ENCODE peak calls at places on chromosomes 4 and X, in four cellular contexts. Q is HCT116, H is IMR-90, K is breast epithelium. P is an unnamed sample.

GRCh38 chrX:2576793-2577192 is 76.0 kb upstream of the DHRSX start:
- DNase-seq in H (no peak), Q (peak), K (no peak), P (no peak)

GRCh38 chrX:73577368-73577767 is 14.4 kb downstream of the CHIC1 start:
- DNase-seq in H (peak), K (no peak), Q (no peak), P (peak)

GRCh38 chr4:101306225-101306624 is 41.1 kb downstream of the PPP3CA start:
- DNase-seq in H (no peak), K (peak), Q (no peak), P (no peak)

GRCh38 chr4:80876810-80877209 is 153.7 kb upstream of the BMP3 start:
- DNase-seq in K (no peak), H (no peak), Q (no peak), P (no peak)

GRCh38 chrX:75522565-75523411 is at the start of gene ZDHHC15:
- DNase-seq in Q (no peak), K (no peak), H (no peak), P (no peak)

GRCh38 chr4:37837446-37837845 is 11.0 kb downstream of the PGM2 start:
- DNase-seq in Q (no peak), H (peak), K (no peak), P (no peak)

GRCh38 chr4:186104895-186105720 is 604 bp downstream of the FAM149A start:
- DNase-seq in K (no peak), Q (no peak), H (no peak), P (no peak)

GRCh38 chr4:128916832-128917231 is 107.3 kb downstream of the JADE1 start:
- DNase-seq in K (no peak), H (no peak), Q (no peak), P (no peak)

GRCh38 chr4:6008092-6008551 is 10.1 kb downstream of the C4orf50 start:
- DNase-seq in H (no peak), K (no peak), Q (no peak), P (no peak)

GRCh38 chrX:124001581-124001980 is 40.1 kb downstream of the STAG2 start:
- DNase-seq in K (no peak), H (no peak), Q (no peak), P (no peak)

GRCh38 chr4:180615746-180616145 is 1627.5 kb upstream of the TENM3 start:
- DNase-seq in H (no peak), K (no peak), Q (peak), P (no peak)

GRCh38 chr4:111631157-111631999 is 513.9 kb upstream of the FAM241A start:
- DNase-seq in K (no peak), Q (peak), H (peak), P (no peak)

GRCh38 chr4:142452132-142452855 is 393.8 kb downstream of the INPP4B start:
- DNase-seq in Q (no peak), H (peak), K (no peak), P (no peak)

GRCh38 chr4:44002368-44002767 is 446.2 kb downstream of the KCTD8 start:
- DNase-seq in Q (no peak), K (no peak), H (no peak), P (no peak)

GRCh38 chr4:8085491-8086479 is 72.8 kb downstream of the ABLIM2 start:
- DNase-seq in Q (no peak), K (no peak), H (no peak), P (no peak)

GRCh38 chr4:153403761-153404160 is 59.3 kb downstream of the MND1 start:
- DNase-seq in Q (no peak), K (no peak), H (peak), P (no peak)

GRCh38 chr4:137601924-137602323 is 69.6 kb upstream of the PCDH18 start:
- DNase-seq in Q (no peak), K (no peak), H (peak), P (peak)

GRCh38 chr4:168499241-168499640 is 2.4 kb downstream of the PALLD start:
- DNase-seq in K (no peak), H (no peak), Q (no peak), P (no peak)

GRCh38 chrX:2679534-2680485 is 11.3 kb upstream of the CD99 start:
- DNase-seq in Q (no peak), K (no peak), H (peak), P (no peak)

GRCh38 chr4:98209111-98209510 is 52.1 kb upstream of the RAP1GDS1 start:
- DNase-seq in Q (no peak), H (no peak), K (no peak), P (no peak)

GRCh38 chr4:681736-682451 is 7.1 kb downstream of the SLC49A3 start:
- DNase-seq in K (peak), H (no peak), Q (no peak), P (no peak)

GRCh38 chr4:39698424-39699009 is 581 bp downstream of the UBE2K start:
- DNase-seq in H (no peak), K (peak), Q (no peak), P (no peak)

GRCh38 chrX:136858007-136858756 is 22.3 kb downstream of the RBMX start:
- DNase-seq in K (no peak), H (no peak), Q (no peak), P (no peak)

GRCh38 chrX:46733226-46733625 is 25.7 kb downstream of the SLC9A7 start:
- DNase-seq in H (no peak), Q (no peak), K (no peak), P (no peak)
- H3K27ac ChIP-seq in H (no peak), Q (no peak), K (no peak), P (peak)

GRCh38 chr4:147354994-147355393 is 125.9 kb upstream of the EDNRA start:
- DNase-seq in Q (no peak), H (peak), K (no peak), P (no peak)

GRCh38 chr4:147347217-147347616 is 133.7 kb upstream of the EDNRA start:
- DNase-seq in H (no peak), K (no peak), Q (no peak), P (no peak)

GRCh38 chr4:147354271-147354670 is 126.6 kb upstream of the EDNRA start:
- DNase-seq in H (no peak), Q (no peak), K (no peak), P (no peak)

GRCh38 chr4:147349199-147349598 is 131.7 kb upstream of the EDNRA start:
- DNase-seq in K (no peak), Q (no peak), H (no peak), P (no peak)

GRCh38 chr4:147351083-147351787 is 129.7 kb upstream of the EDNRA start:
- DNase-seq in K (no peak), H (peak), Q (no peak), P (no peak)
- H3K27ac ChIP-seq in K (no peak), H (no peak), Q (no peak), P (peak)

GRCh38 chrX:80766916-80767315 is 42.8 kb downstream of the BRWD3 start:
- DNase-seq in K (no peak), H (no peak), Q (no peak), P (no peak)

GRCh38 chrX:80765226-80765625 is 44.5 kb downstream of the BRWD3 start:
- DNase-seq in Q (no peak), K (no peak), H (peak), P (peak)
- H3K27ac ChIP-seq in Q (no peak), K (no peak), H (peak), P (peak)

GRCh38 chrX:41923257-41923924 is at the start of gene CASK:
- DNase-seq in H (peak), K (peak), Q (peak), P (peak)
- H3K27ac ChIP-seq in H (peak), K (peak), Q (peak), P (peak)

GRCh38 chr4:73438048-73438447 is 2.0 kb downstream of the AFP start:
- DNase-seq in Q (no peak), H (no peak), K (no peak), P (no peak)

GRCh38 chr4:73435984-73436383 is at the start of gene AFP:
- DNase-seq in Q (no peak), H (no peak), K (no peak), P (no peak)

GRCh38 chr4:73436674-73437557 is 895 bp downstream of the AFP start:
- DNase-seq in Q (no peak), H (no peak), K (no peak), P (no peak)

GRCh38 chr4:73438582-73439215 is 2.7 kb downstream of the AFP start:
- DNase-seq in Q (no peak), K (no peak), H (no peak), P (no peak)

GRCh38 chr4:73437558-73437956 is 1.5 kb downstream of the AFP start:
- DNase-seq in Q (no peak), K (no peak), H (no peak), P (no peak)
- H3K27ac ChIP-seq in Q (no peak), K (no peak), H (no peak), P (no peak)

DNA sequence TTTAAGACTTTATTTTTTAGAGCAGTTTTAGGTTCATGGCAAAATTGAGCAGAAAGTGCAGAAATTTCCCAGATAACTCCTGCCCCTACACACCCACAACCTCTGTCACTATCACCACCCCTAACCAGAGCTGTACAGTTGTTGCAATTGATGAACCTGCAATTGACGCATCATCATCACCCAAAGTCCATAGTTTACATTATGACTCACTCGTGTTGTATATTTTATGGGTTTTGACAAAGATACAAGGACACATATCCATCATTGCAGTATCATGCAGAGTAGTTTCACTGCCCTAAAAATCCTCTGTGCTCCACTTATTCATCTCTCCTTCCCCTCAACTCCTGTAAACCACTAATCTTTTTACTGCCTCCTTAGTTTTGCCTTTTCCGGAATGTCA is 34.5 kb upstream of the WAS start:
- DNase-seq in K (no peak), Q (no peak), H (peak), P (no peak)
- H3K27ac ChIP-seq in K (no peak), Q (no peak), H (no peak), P (no peak)

GRCh38 chr4:184267673-184268573 is 50.2 kb upstream of the ENPP6 start:
- DNase-seq in K (no peak), H (peak), Q (peak), P (peak)
- H3K27ac ChIP-seq in K (peak), H (peak), Q (peak), P (peak)

P was measured in epithelial cell of prostate.